ENCODE peak calls at places on chromosomes 16 and 17, in nine cellular contexts. One of them, this sample, is unnamed. For H3K4me1 and H3K27me3, the result is how much of the 10 kb centered on the place peaks cover.

GRCh38 chr17:75601057-75601987 is 13.7 kb downstream of the MYO15B start:
- DNase-seq in naive thymus-derived CD4-positive, alpha-beta T cell: peak
- DNase-seq in CD4-positive, CD25-positive, alpha-beta regulatory T cell: peak
- DNase-seq in mesendoderm: peak
- DNase-seq in transverse colon: peak
- DNase-seq in IMR-90: peak
- DNase-seq in HCT116: peak
- DNase-seq in endothelial cell of umbilical vein: peak
- DNase-seq in GM12878: no peak
- DNase-seq in this sample: peak

GRCh38 chr17:68288804-68289203 is 2.1 kb downstream of the SLC16A6 start:
- DNase-seq in naive thymus-derived CD4-positive, alpha-beta T cell: no peak
- DNase-seq in CD4-positive, CD25-positive, alpha-beta regulatory T cell: no peak
- DNase-seq in mesendoderm: peak
- DNase-seq in transverse colon: peak
- DNase-seq in IMR-90: no peak
- DNase-seq in HCT116: no peak
- DNase-seq in endothelial cell of umbilical vein: no peak
- DNase-seq in GM12878: no peak
- DNase-seq in this sample: no peak

GRCh38 chr16:47308601-47309000 is 152.3 kb downstream of the ITFG1 start:
- DNase-seq in naive thymus-derived CD4-positive, alpha-beta T cell: no peak
- DNase-seq in CD4-positive, CD25-positive, alpha-beta regulatory T cell: no peak
- DNase-seq in mesendoderm: no peak
- DNase-seq in transverse colon: no peak
- DNase-seq in IMR-90: peak
- DNase-seq in HCT116: no peak
- DNase-seq in endothelial cell of umbilical vein: no peak
- DNase-seq in GM12878: no peak
- DNase-seq in this sample: no peak

GRCh38 chr17:17663160-17664072 is 17.8 kb upstream of the RAI1 start:
- DNase-seq in naive thymus-derived CD4-positive, alpha-beta T cell: peak
- DNase-seq in CD4-positive, CD25-positive, alpha-beta regulatory T cell: peak
- DNase-seq in mesendoderm: peak
- DNase-seq in transverse colon: peak
- DNase-seq in IMR-90: peak
- DNase-seq in HCT116: peak
- DNase-seq in endothelial cell of umbilical vein: peak
- DNase-seq in GM12878: peak
- DNase-seq in this sample: peak

GRCh38 chr16:9761870-9762269 is 420.4 kb downstream of the GRIN2A start:
- DNase-seq in naive thymus-derived CD4-positive, alpha-beta T cell: no peak
- DNase-seq in CD4-positive, CD25-positive, alpha-beta regulatory T cell: no peak
- DNase-seq in mesendoderm: no peak
- DNase-seq in transverse colon: no peak
- DNase-seq in IMR-90: no peak
- DNase-seq in HCT116: no peak
- DNase-seq in endothelial cell of umbilical vein: no peak
- DNase-seq in GM12878: no peak
- DNase-seq in this sample: no peak

GRCh38 chr17:44122825-44123355 is 551 bp downstream of the HDAC5 start:
- DNase-seq in naive thymus-derived CD4-positive, alpha-beta T cell: no peak
- DNase-seq in CD4-positive, CD25-positive, alpha-beta regulatory T cell: peak
- DNase-seq in mesendoderm: peak
- DNase-seq in transverse colon: peak
- DNase-seq in IMR-90: no peak
- DNase-seq in HCT116: no peak
- DNase-seq in endothelial cell of umbilical vein: no peak
- DNase-seq in GM12878: no peak
- DNase-seq in this sample: no peak

GRCh38 chr16:49723310-49723709 is 132.6 kb downstream of the ZNF423 start:
- DNase-seq in naive thymus-derived CD4-positive, alpha-beta T cell: no peak
- DNase-seq in CD4-positive, CD25-positive, alpha-beta regulatory T cell: no peak
- DNase-seq in mesendoderm: no peak
- DNase-seq in transverse colon: no peak
- DNase-seq in IMR-90: no peak
- DNase-seq in HCT116: no peak
- DNase-seq in endothelial cell of umbilical vein: no peak
- DNase-seq in GM12878: no peak
- DNase-seq in this sample: no peak

GRCh38 chr17:29838961-29839360 is 91.1 kb downstream of the SSH2 start:
- DNase-seq in naive thymus-derived CD4-positive, alpha-beta T cell: no peak
- DNase-seq in CD4-positive, CD25-positive, alpha-beta regulatory T cell: no peak
- DNase-seq in mesendoderm: peak
- DNase-seq in transverse colon: no peak
- DNase-seq in IMR-90: peak
- DNase-seq in HCT116: no peak
- DNase-seq in endothelial cell of umbilical vein: no peak
- DNase-seq in GM12878: no peak
- DNase-seq in this sample: no peak

GRCh38 chr16:8323153-8323552 is 267.2 kb downstream of the TMEM114 start:
- DNase-seq in naive thymus-derived CD4-positive, alpha-beta T cell: no peak
- DNase-seq in CD4-positive, CD25-positive, alpha-beta regulatory T cell: no peak
- DNase-seq in mesendoderm: no peak
- DNase-seq in transverse colon: no peak
- DNase-seq in IMR-90: no peak
- DNase-seq in HCT116: no peak
- DNase-seq in endothelial cell of umbilical vein: no peak
- DNase-seq in GM12878: no peak
- DNase-seq in this sample: no peak

GRCh38 chr16:30557397-30557949 is 701 bp downstream of the ZNF764 start:
- DNase-seq in naive thymus-derived CD4-positive, alpha-beta T cell: no peak
- DNase-seq in CD4-positive, CD25-positive, alpha-beta regulatory T cell: no peak
- DNase-seq in mesendoderm: no peak
- DNase-seq in transverse colon: no peak
- DNase-seq in IMR-90: no peak
- DNase-seq in HCT116: no peak
- DNase-seq in endothelial cell of umbilical vein: no peak
- DNase-seq in GM12878: no peak
- DNase-seq in this sample: no peak

GRCh38 chr16:4472880-4473279 is 1.5 kb downstream of the NMRAL1 start:
- DNase-seq in naive thymus-derived CD4-positive, alpha-beta T cell: no peak
- DNase-seq in CD4-positive, CD25-positive, alpha-beta regulatory T cell: no peak
- DNase-seq in mesendoderm: no peak
- DNase-seq in transverse colon: no peak
- DNase-seq in IMR-90: no peak
- DNase-seq in HCT116: no peak
- DNase-seq in endothelial cell of umbilical vein: no peak
- DNase-seq in GM12878: no peak
- DNase-seq in this sample: no peak

GRCh38 chr17:64063766-64064224 is 43.4 kb upstream of the ICAM2 start:
- DNase-seq in naive thymus-derived CD4-positive, alpha-beta T cell: peak
- DNase-seq in CD4-positive, CD25-positive, alpha-beta regulatory T cell: no peak
- DNase-seq in mesendoderm: peak
- DNase-seq in transverse colon: peak
- DNase-seq in IMR-90: peak
- DNase-seq in HCT116: no peak
- DNase-seq in endothelial cell of umbilical vein: peak
- DNase-seq in GM12878: no peak
- DNase-seq in this sample: peak

GRCh38 chr16:56677474-56677873 is 4.8 kb upstream of the MT1X start:
- DNase-seq in naive thymus-derived CD4-positive, alpha-beta T cell: no peak
- DNase-seq in CD4-positive, CD25-positive, alpha-beta regulatory T cell: no peak
- DNase-seq in mesendoderm: no peak
- DNase-seq in transverse colon: no peak
- DNase-seq in IMR-90: no peak
- DNase-seq in HCT116: no peak
- DNase-seq in endothelial cell of umbilical vein: no peak
- DNase-seq in GM12878: no peak
- DNase-seq in this sample: no peak

GRCh38 chr16:56681939-56682702 is at the start of gene MT1X:
- DNase-seq in naive thymus-derived CD4-positive, alpha-beta T cell: peak
- DNase-seq in CD4-positive, CD25-positive, alpha-beta regulatory T cell: peak
- DNase-seq in mesendoderm: peak
- DNase-seq in transverse colon: peak
- DNase-seq in IMR-90: peak
- DNase-seq in HCT116: peak
- DNase-seq in endothelial cell of umbilical vein: peak
- DNase-seq in GM12878: peak
- DNase-seq in this sample: peak

GRCh38 chr16:56682703-56683397 is 580 bp downstream of the MT1X start:
- DNase-seq in naive thymus-derived CD4-positive, alpha-beta T cell: no peak
- DNase-seq in CD4-positive, CD25-positive, alpha-beta regulatory T cell: no peak
- DNase-seq in mesendoderm: no peak
- DNase-seq in transverse colon: peak
- DNase-seq in IMR-90: no peak
- DNase-seq in HCT116: no peak
- DNase-seq in endothelial cell of umbilical vein: no peak
- DNase-seq in GM12878: no peak
- DNase-seq in this sample: no peak

GRCh38 chr16:56679078-56679730 is 3.1 kb upstream of the MT1X start:
- DNase-seq in naive thymus-derived CD4-positive, alpha-beta T cell: no peak
- DNase-seq in CD4-positive, CD25-positive, alpha-beta regulatory T cell: no peak
- DNase-seq in mesendoderm: no peak
- DNase-seq in transverse colon: no peak
- DNase-seq in IMR-90: no peak
- DNase-seq in HCT116: no peak
- DNase-seq in endothelial cell of umbilical vein: no peak
- DNase-seq in GM12878: no peak
- DNase-seq in this sample: no peak

GRCh38 chr16:56679813-56680212 is 2.5 kb upstream of the MT1X start:
- DNase-seq in naive thymus-derived CD4-positive, alpha-beta T cell: no peak
- DNase-seq in CD4-positive, CD25-positive, alpha-beta regulatory T cell: no peak
- DNase-seq in mesendoderm: no peak
- DNase-seq in transverse colon: no peak
- DNase-seq in IMR-90: no peak
- DNase-seq in HCT116: peak
- DNase-seq in endothelial cell of umbilical vein: no peak
- DNase-seq in GM12878: no peak
- DNase-seq in this sample: no peak
- H3K4me1 ChIP-seq in naive thymus-derived CD4-positive, alpha-beta T cell: under half
- H3K4me1 ChIP-seq in CD4-positive, CD25-positive, alpha-beta regulatory T cell: under half
- H3K4me1 ChIP-seq in mesendoderm: under half
- H3K4me1 ChIP-seq in transverse colon: under half
- H3K4me1 ChIP-seq in IMR-90: under half
- H3K4me1 ChIP-seq in HCT116: under half
- H3K4me1 ChIP-seq in endothelial cell of umbilical vein: under half
- H3K4me1 ChIP-seq in GM12878: under half
- H3K4me1 ChIP-seq in this sample: under half

GRCh38 chr17:47836601-47837000 is 4.5 kb downstream of the SCRN2 start:
- DNase-seq in naive thymus-derived CD4-positive, alpha-beta T cell: no peak
- DNase-seq in CD4-positive, CD25-positive, alpha-beta regulatory T cell: no peak
- DNase-seq in mesendoderm: no peak
- DNase-seq in transverse colon: no peak
- DNase-seq in IMR-90: no peak
- DNase-seq in HCT116: no peak
- DNase-seq in endothelial cell of umbilical vein: no peak
- DNase-seq in GM12878: no peak
- DNase-seq in this sample: no peak
- H3K27me3 ChIP-seq in naive thymus-derived CD4-positive, alpha-beta T cell: under half
- H3K27me3 ChIP-seq in CD4-positive, CD25-positive, alpha-beta regulatory T cell: under half
- H3K27me3 ChIP-seq in mesendoderm: under half
- H3K27me3 ChIP-seq in transverse colon: under half
- H3K27me3 ChIP-seq in IMR-90: under half
- H3K27me3 ChIP-seq in HCT116: under half
- H3K27me3 ChIP-seq in endothelial cell of umbilical vein: under half
- H3K27me3 ChIP-seq in GM12878: under half
- H3K27me3 ChIP-seq in this sample: under half

GRCh38 chr17:28570716-28571254 is 539 bp downstream of the PIGS start:
- DNase-seq in naive thymus-derived CD4-positive, alpha-beta T cell: peak
- DNase-seq in CD4-positive, CD25-positive, alpha-beta regulatory T cell: peak
- DNase-seq in mesendoderm: peak
- DNase-seq in transverse colon: peak
- DNase-seq in IMR-90: no peak
- DNase-seq in HCT116: no peak
- DNase-seq in endothelial cell of umbilical vein: peak
- DNase-seq in GM12878: no peak
- DNase-seq in this sample: peak

GRCh38 chr17:28573966-28574480 is 2.7 kb downstream of the ALDOC start:
- DNase-seq in naive thymus-derived CD4-positive, alpha-beta T cell: no peak
- DNase-seq in CD4-positive, CD25-positive, alpha-beta regulatory T cell: no peak
- DNase-seq in mesendoderm: no peak
- DNase-seq in transverse colon: no peak
- DNase-seq in IMR-90: no peak
- DNase-seq in HCT116: no peak
- DNase-seq in endothelial cell of umbilical vein: no peak
- DNase-seq in GM12878: no peak
- DNase-seq in this sample: no peak

GRCh38 chr17:28573521-28573920 is 2.2 kb upstream of the PIGS start:
- DNase-seq in naive thymus-derived CD4-positive, alpha-beta T cell: no peak
- DNase-seq in CD4-positive, CD25-positive, alpha-beta regulatory T cell: no peak
- DNase-seq in mesendoderm: no peak
- DNase-seq in transverse colon: no peak
- DNase-seq in IMR-90: no peak
- DNase-seq in HCT116: no peak
- DNase-seq in endothelial cell of umbilical vein: no peak
- DNase-seq in GM12878: no peak
- DNase-seq in this sample: no peak

GRCh38 chr17:28571255-28572122 is at the start of gene PIGS:
- DNase-seq in naive thymus-derived CD4-positive, alpha-beta T cell: peak
- DNase-seq in CD4-positive, CD25-positive, alpha-beta regulatory T cell: peak
- DNase-seq in mesendoderm: peak
- DNase-seq in transverse colon: peak
- DNase-seq in IMR-90: peak
- DNase-seq in HCT116: peak
- DNase-seq in endothelial cell of umbilical vein: peak
- DNase-seq in GM12878: peak
- DNase-seq in this sample: peak

DNA sequence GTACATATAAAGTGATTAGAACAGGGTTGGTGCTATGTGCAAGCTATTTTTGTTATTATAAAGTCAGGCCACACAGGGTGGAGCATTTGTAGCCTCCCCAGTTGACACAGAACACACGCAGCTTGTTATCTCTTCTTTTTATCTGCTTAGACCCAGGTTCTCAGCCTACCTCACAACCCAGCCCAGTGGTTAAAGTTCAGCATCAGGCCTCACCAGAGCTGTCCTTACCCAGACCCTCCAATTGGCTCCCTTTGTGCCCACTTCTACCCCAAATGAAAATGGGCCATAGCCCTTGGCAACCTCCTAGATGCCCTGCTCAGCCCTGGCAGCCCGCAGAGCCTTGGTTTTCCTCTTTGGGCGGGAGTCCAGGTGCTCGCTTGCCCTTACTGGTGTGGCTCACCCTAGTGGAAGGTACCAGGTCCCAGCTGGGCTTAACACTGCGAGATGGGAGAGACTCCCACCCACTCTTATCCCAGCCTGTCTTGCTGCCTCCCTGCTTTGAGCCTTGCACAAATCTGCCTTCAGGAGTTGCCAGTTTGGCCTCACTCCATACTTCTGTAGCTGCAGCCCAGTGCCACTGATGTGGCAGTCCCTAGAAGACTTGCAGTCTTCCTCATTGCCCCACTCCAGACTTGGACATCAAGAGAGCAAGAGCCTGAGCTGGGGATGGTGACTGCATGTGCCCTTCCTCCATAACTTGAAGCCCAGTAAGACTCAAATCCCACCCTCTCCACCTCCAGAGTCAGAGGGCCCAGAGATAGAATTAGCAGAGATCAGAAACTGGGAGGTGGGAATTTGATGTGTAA is 1.2 kb upstream of the PIGS start:
- DNase-seq in naive thymus-derived CD4-positive, alpha-beta T cell: no peak
- DNase-seq in CD4-positive, CD25-positive, alpha-beta regulatory T cell: no peak
- DNase-seq in mesendoderm: no peak
- DNase-seq in transverse colon: no peak
- DNase-seq in IMR-90: no peak
- DNase-seq in HCT116: no peak
- DNase-seq in endothelial cell of umbilical vein: no peak
- DNase-seq in GM12878: no peak
- DNase-seq in this sample: no peak
- H3K27ac ChIP-seq in naive thymus-derived CD4-positive, alpha-beta T cell: peak
- H3K27ac ChIP-seq in CD4-positive, CD25-positive, alpha-beta regulatory T cell: peak
- H3K27ac ChIP-seq in mesendoderm: no peak
- H3K27ac ChIP-seq in transverse colon: peak
- H3K27ac ChIP-seq in IMR-90: no peak
- H3K27ac ChIP-seq in HCT116: peak
- H3K27ac ChIP-seq in endothelial cell of umbilical vein: no peak
- H3K27ac ChIP-seq in GM12878: no peak
- H3K27ac ChIP-seq in this sample: peak

GRCh38 chr17:50803676-50804075 is 31.7 kb upstream of the WFIKKN2 start:
- DNase-seq in naive thymus-derived CD4-positive, alpha-beta T cell: no peak
- DNase-seq in CD4-positive, CD25-positive, alpha-beta regulatory T cell: no peak
- DNase-seq in mesendoderm: no peak
- DNase-seq in transverse colon: no peak
- DNase-seq in IMR-90: no peak
- DNase-seq in HCT116: no peak
- DNase-seq in endothelial cell of umbilical vein: no peak
- DNase-seq in GM12878: no peak
- DNase-seq in this sample: no peak
- H3K4me1 ChIP-seq in naive thymus-derived CD4-positive, alpha-beta T cell: under half
- H3K4me1 ChIP-seq in CD4-positive, CD25-positive, alpha-beta regulatory T cell: under half
- H3K4me1 ChIP-seq in mesendoderm: under half
- H3K4me1 ChIP-seq in transverse colon: under half
- H3K4me1 ChIP-seq in IMR-90: under half
- H3K4me1 ChIP-seq in HCT116: under half
- H3K4me1 ChIP-seq in endothelial cell of umbilical vein: under half
- H3K4me1 ChIP-seq in GM12878: under half
- H3K4me1 ChIP-seq in this sample: under half